ENCODE peak calls at places on chromosomes 11 and 22, in eight cellular contexts. Z, E, U, J, R, M, D and I are unnamed samples.

GRCh38 chr11:121535122-121535796 is 82.5 kb upstream of the SORL1-AS1 start:
- DNase-seq in E (no peak), Z (no peak), U (no peak), R (no peak), J (no peak), D (peak; percentile 12), M (no peak), I (no peak)

GRCh38 chr11:27241316-27242122 is 121.5 kb downstream of the CCDC34 start:
- DNase-seq in R (no peak), J (no peak), U (no peak), D (peak; percentile 92), E (no peak), M (no peak), Z (no peak), I (no peak)

GRCh38 chr11:92556435-92556834 is 331.8 kb downstream of the FAT3 start:
- DNase-seq in R (no peak), Z (no peak), E (no peak), U (no peak), D (peak; percentile 28), J (no peak), M (no peak), I (peak; percentile 8)

GRCh38 chr22:22855617-22856308 is 31.9 kb upstream of the IGLL5 start:
- DNase-seq in R (no peak), E (no peak), D (no peak), J (no peak), M (no peak), Z (no peak), U (no peak), I (no peak)

GRCh38 chr22:20406686-20407408 is 12.9 kb downstream of the ZNF74 start:
- DNase-seq in J (no peak), R (no peak), M (no peak), D (no peak), U (no peak), E (no peak), Z (no peak), I (no peak)

GRCh38 chr11:92304271-92304670 is 79.7 kb downstream of the FAT3 start:
- DNase-seq in M (no peak), D (no peak), Z (no peak), E (no peak), R (no peak), U (no peak), J (no peak), I (no peak)

GRCh38 chr11:23727821-23728220 is 769.0 kb upstream of the LUZP2 start:
- DNase-seq in D (peak; percentile 12), E (no peak), U (no peak), Z (no peak), R (no peak), J (no peak), M (no peak), I (no peak)

GRCh38 chr11:117039270-117039669 is 59.0 kb downstream of the SIK3 start:
- DNase-seq in J (no peak), D (no peak), M (no peak), E (no peak), U (no peak), R (no peak), Z (no peak), I (no peak)

GRCh38 chr11:95291946-95292345 is 60.9 kb upstream of the SESN3 start:
- DNase-seq in E (no peak), R (no peak), D (no peak), Z (no peak), J (no peak), U (no peak), M (no peak), I (no peak)

GRCh38 chr11:44348721-44349120 is 38.8 kb upstream of the ALX4 start:
- DNase-seq in D (no peak), U (no peak), M (no peak), E (no peak), J (no peak), R (no peak), Z (no peak), I (no peak)

GRCh38 chr11:135004495-135004894 is 592.5 kb upstream of the B3GAT1 start:
- DNase-seq in D (no peak), J (no peak), R (no peak), M (no peak), Z (no peak), E (no peak), U (no peak), I (no peak)

GRCh38 chr11:72766152-72766902 is 14.1 kb upstream of the ARAP1 start:
- DNase-seq in E (no peak), J (no peak), M (no peak), U (no peak), D (no peak), Z (no peak), R (no peak), I (no peak)

GRCh38 chr22:34696557-34696956 is 369.4 kb upstream of the ISX start:
- DNase-seq in D (no peak), U (peak; percentile 23), Z (no peak), J (no peak), M (no peak), E (no peak), R (no peak), I (no peak)

GRCh38 chr22:42885446-42885845 is 28.4 kb upstream of the ARFGAP3 start:
- DNase-seq in Z (no peak), J (no peak), E (no peak), D (no peak), M (no peak), R (no peak), U (no peak), I (no peak)

GRCh38 chr11:7635137-7635536 is 38.2 kb downstream of the CYB5R2 start:
- DNase-seq in Z (no peak), J (no peak), R (no peak), E (no peak), U (no peak), D (no peak), M (no peak), I (no peak)

GRCh38 chr11:69979632-69980031 is 98.5 kb upstream of the ANO1 start:
- DNase-seq in Z (no peak), J (no peak), M (no peak), R (no peak), E (no peak), U (no peak), D (no peak), I (no peak)
- H3K4me1 ChIP-seq in Z (no peaks in the 10 kb centered on the region), J (no peaks in the 10 kb centered on the region), M (no peaks in the 10 kb centered on the region), R (no peaks in the 10 kb centered on the region), E (peaks cover 2% of the 10 kb centered on the region), U (peaks cover 21% of the 10 kb centered on the region), D (no peaks in the 10 kb centered on the region), I (peaks cover 6% of the 10 kb centered on the region)

DNA sequence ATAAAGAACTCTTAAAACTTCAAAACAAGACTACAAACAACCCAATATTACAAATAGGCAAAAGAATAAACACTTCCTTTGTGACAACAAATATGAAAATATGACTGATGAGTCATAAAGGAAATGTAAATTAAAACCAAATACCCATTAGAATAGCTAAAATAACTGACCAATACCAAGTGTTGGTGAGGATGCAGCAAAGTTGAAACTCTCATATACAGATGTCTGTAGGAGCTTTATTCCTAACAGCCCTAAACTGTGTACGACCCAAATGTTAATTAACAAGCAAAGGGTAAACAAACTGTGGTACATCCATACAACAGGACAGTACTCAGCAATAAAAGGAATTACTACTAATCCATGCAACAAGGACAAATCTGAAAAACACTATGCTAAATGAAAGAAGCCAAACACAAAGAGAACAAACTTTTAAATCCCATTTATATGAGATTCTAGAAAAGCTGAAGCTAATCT is 43.0 kb downstream of the MAPK1 start:
- DNase-seq in J (no peak), R (no peak), Z (no peak), E (no peak), M (no peak), U (no peak), D (no peak), I (no peak)
- H3K4me1 ChIP-seq in J (no peaks in the 10 kb centered on the region), R (peaks cover 17% of the 10 kb centered on the region), Z (peaks cover 23% of the 10 kb centered on the region), E (peaks cover 7% of the 10 kb centered on the region), M (peaks cover 2% of the 10 kb centered on the region), U (no peaks in the 10 kb centered on the region), D (peaks cover 8% of the 10 kb centered on the region), I (no peaks in the 10 kb centered on the region)

GRCh38 chr11:12071574-12071973 is 38.8 kb upstream of the MICAL2 start:
- DNase-seq in M (no peak), U (no peak), E (no peak), Z (no peak), R (no peak), J (no peak), D (no peak), I (peak; percentile 58)
- H3K4me1 ChIP-seq in M (no peaks in the 10 kb centered on the region), U (peaks cover 6% of the 10 kb centered on the region), E (no peaks in the 10 kb centered on the region), Z (peaks cover 5% of the 10 kb centered on the region), R (peaks cover 32% of the 10 kb centered on the region), J (peaks cover 8% of the 10 kb centered on the region), D (peaks cover 31% of the 10 kb centered on the region), I (peaks cover 34% of the 10 kb centered on the region)

GRCh38 chr11:66473167-66473566 is 6.5 kb downstream of the PELI3 start:
- DNase-seq in M (no peak), Z (no peak), E (no peak), J (no peak), D (no peak), R (no peak), U (no peak), I (no peak)

GRCh38 chr11:66472054-66472453 is 5.3 kb downstream of the PELI3 start:
- DNase-seq in D (no peak), U (no peak), J (no peak), Z (no peak), R (no peak), E (no peak), M (no peak), I (no peak)

GRCh38 chr11:66469441-66469840 is 2.7 kb downstream of the PELI3 start:
- DNase-seq in E (no peak), U (no peak), J (no peak), D (no peak), Z (no peak), R (no peak), M (no peak), I (no peak)

GRCh38 chr11:66470015-66470414 is 3.3 kb downstream of the PELI3 start:
- DNase-seq in D (no peak), U (no peak), R (no peak), M (no peak), J (no peak), E (no peak), Z (no peak), I (no peak)

GRCh38 chr11:66471142-66471541 is 4.4 kb downstream of the PELI3 start:
- DNase-seq in R (no peak), Z (no peak), E (no peak), U (no peak), M (no peak), D (no peak), J (no peak), I (no peak)
- H3K4me1 ChIP-seq in R (peaks cover 12% of the 10 kb centered on the region), Z (peaks cover 13% of the 10 kb centered on the region), E (no peaks in the 10 kb centered on the region), U (peaks cover 21% of the 10 kb centered on the region), M (no peaks in the 10 kb centered on the region), D (peaks cover 12% of the 10 kb centered on the region), J (peaks cover 6% of the 10 kb centered on the region), I (peaks cover 10% of the 10 kb centered on the region)

GRCh38 chr11:66639066-66639813 is 737 bp downstream of the RBM4 start:
- DNase-seq in M (no peak), U (no peak), R (peak; percentile 70), D (peak; percentile 29), E (no peak), J (no peak), Z (peak; percentile 35), I (no peak)

GRCh38 chr11:66636411-66636810 is 2.1 kb upstream of the RBM4 start:
- DNase-seq in D (no peak), M (no peak), E (no peak), R (no peak), J (no peak), Z (no peak), U (no peak), I (no peak)

GRCh38 chr11:66641834-66642233 is 3.3 kb downstream of the RBM4 start:
- DNase-seq in M (no peak), R (no peak), D (no peak), J (no peak), E (no peak), U (no peak), Z (no peak), I (peak; percentile 52)

GRCh38 chr11:66637557-66638176 is 836 bp upstream of the RBM4 start:
- DNase-seq in Z (no peak), D (no peak), M (no peak), U (no peak), J (no peak), R (peak; percentile 69), E (no peak), I (no peak)

GRCh38 chr11:66638177-66639065 is at the start of gene RBM4:
- DNase-seq in U (peak; percentile 100), E (peak; percentile 96), J (peak; percentile 99), D (peak; percentile 100), M (peak; percentile 100), Z (peak; percentile 100), R (peak; percentile 100), I (peak; percentile 100)
- H3K4me1 ChIP-seq in U (peaks cover 9% of the 10 kb centered on the region), E (peaks cover 10% of the 10 kb centered on the region), J (peaks cover 27% of the 10 kb centered on the region), D (peaks cover 53% of the 10 kb centered on the region), M (peaks cover 5% of the 10 kb centered on the region), Z (peaks cover 50% of the 10 kb centered on the region), R (peaks cover 62% of the 10 kb centered on the region), I (peaks cover 38% of the 10 kb centered on the region)